ENCODE peak calls at places on chromosome 14, in nine cellular contexts. H is CD4-positive, CD25-positive, alpha-beta regulatory T cell; P is endothelial cell of umbilical vein; E is fibroblast of the aortic adventitia; Z is MG63; L is SK-N-SH; U is HCT116; Y is Panc1; R is CD8-positive, alpha-beta memory T cell. K is an unnamed sample.

GRCh38 chr14:93120952-93121834 is 5.5 kb upstream of the ITPK1 start:
- DNase-seq in H (no peak), P (no peak), E (no peak), Z (no peak), L (no peak), U (no peak), Y (no peak), R (no peak), K (no peak)

GRCh38 chr14:32561520-32561919 is 232.4 kb downstream of the AKAP6 start:
- DNase-seq in H (no peak), P (no peak), E (peak), Z (peak), L (no peak), U (no peak), Y (no peak), R (no peak), K (peak)

GRCh38 chr14:104350463-104351185 is 212.2 kb downstream of the KIF26A start:
- DNase-seq in H (no peak), P (peak), E (no peak), Z (peak), L (peak), U (no peak), Y (no peak), R (no peak), K (no peak)

GRCh38 chr14:49879683-49880204 is 13.1 kb upstream of the ARF6 start:
- DNase-seq in H (peak), P (peak), E (peak), Z (peak), L (peak), U (peak), Y (no peak), R (peak), K (no peak)

GRCh38 chr14:25841226-25841625 is 756.6 kb downstream of the NOVA1 start:
- DNase-seq in H (no peak), P (no peak), E (peak), Z (no peak), L (no peak), U (no peak), Y (no peak), R (no peak), K (no peak)

GRCh38 chr14:36604757-36605505 is 22.5 kb upstream of the NKX2-8 start:
- DNase-seq in H (peak), P (peak), E (peak), Z (peak), L (peak), U (peak), Y (peak), R (no peak), K (peak)

GRCh38 chr14:23052182-23052623 is 5.1 kb downstream of the CDH24 start:
- DNase-seq in H (no peak), P (no peak), E (peak), Z (no peak), L (no peak), U (no peak), Y (no peak), R (no peak), K (no peak)

GRCh38 chr14:57380935-57381334 is 9.5 kb upstream of the NAA30 start:
- DNase-seq in H (no peak), P (no peak), E (no peak), Z (no peak), L (no peak), U (no peak), Y (no peak), R (no peak), K (no peak)

GRCh38 chr14:79199217-79199616 is 1012.1 kb downstream of the DIO2 start:
- DNase-seq in H (no peak), P (no peak), E (no peak), Z (no peak), L (no peak), U (no peak), Y (no peak), R (no peak), K (no peak)

GRCh38 chr14:61196792-61197191 is 84.3 kb downstream of the TMEM30B start:
- DNase-seq in H (no peak), P (no peak), E (no peak), Z (no peak), L (no peak), U (no peak), Y (no peak), R (no peak), K (no peak)

GRCh38 chr14:50530358-50530757 is 2.0 kb downstream of the MAP4K5 start:
- DNase-seq in H (no peak), P (peak), E (peak), Z (no peak), L (no peak), U (no peak), Y (no peak), R (no peak), K (no peak)

GRCh38 chr14:50475460-50475859 is 56.9 kb downstream of the MAP4K5 start:
- DNase-seq in H (no peak), P (no peak), E (no peak), Z (peak), L (no peak), U (no peak), Y (peak), R (no peak), K (no peak)

GRCh38 chr14:80536456-80536855 is 325.2 kb upstream of the DIO2 start:
- DNase-seq in H (no peak), P (no peak), E (no peak), Z (no peak), L (no peak), U (no peak), Y (no peak), R (no peak), K (no peak)

GRCh38 chr14:82075566-82075965 is 541.9 kb upstream of the SEL1L start:
- DNase-seq in H (no peak), P (no peak), E (no peak), Z (no peak), L (no peak), U (no peak), Y (no peak), R (no peak), K (no peak)

GRCh38 chr14:93045211-93045674 is 70.5 kb downstream of the ITPK1 start:
- DNase-seq in H (no peak), P (peak), E (no peak), Z (no peak), L (no peak), U (no peak), Y (no peak), R (no peak), K (no peak)

GRCh38 chr14:49950275-49951250 is 57.7 kb downstream of the ARF6 start:
- DNase-seq in H (no peak), P (peak), E (no peak), Z (no peak), L (no peak), U (peak), Y (no peak), R (no peak), K (no peak)

GRCh38 chr14:65555358-65555757 is 142.8 kb downstream of the FUT8 start:
- DNase-seq in H (no peak), P (no peak), E (no peak), Z (no peak), L (no peak), U (no peak), Y (no peak), R (no peak), K (no peak)

GRCh38 chr14:102824832-102825231 is 47.6 kb downstream of the TRAF3 start:
- DNase-seq in H (no peak), P (peak), E (peak), Z (peak), L (no peak), U (no peak), Y (peak), R (no peak), K (no peak)

GRCh38 chr14:29930283-29930682 is 2.6 kb upstream of the PRKD1 start:
- DNase-seq in H (no peak), P (peak), E (peak), Z (peak), L (no peak), U (no peak), Y (no peak), R (no peak), K (no peak)

GRCh38 chr14:50396636-50397460 is at the start of gene CDKL1:
- DNase-seq in H (peak), P (peak), E (peak), Z (peak), L (peak), U (no peak), Y (peak), R (peak), K (no peak)

GRCh38 chr14:104723651-104724406 is at the start of gene ADSS1:
- DNase-seq in H (peak), P (peak), E (no peak), Z (peak), L (peak), U (no peak), Y (peak), R (peak), K (no peak)

GRCh38 chr14:69614592-69614991 is 3.2 kb downstream of the SUSD6 start:
- DNase-seq in H (no peak), P (no peak), E (no peak), Z (no peak), L (no peak), U (no peak), Y (no peak), R (no peak), K (no peak)

GRCh38 chr14:68790656-68791077 is 2.2 kb downstream of the ZFP36L1 start:
- DNase-seq in H (peak), P (peak), E (no peak), Z (no peak), L (no peak), U (no peak), Y (no peak), R (peak), K (no peak)

GRCh38 chr14:36229262-36229661 is 52.7 kb upstream of the PTCSC3 start:
- DNase-seq in H (no peak), P (no peak), E (no peak), Z (peak), L (no peak), U (no peak), Y (no peak), R (no peak), K (no peak)

GRCh38 chr14:69314327-69314726 is 54.4 kb downstream of the GALNT16 start:
- DNase-seq in H (no peak), P (no peak), E (no peak), Z (no peak), L (no peak), U (no peak), Y (no peak), R (no peak), K (no peak)

GRCh38 chr14:71230897-71231296 is 323.6 kb downstream of the PCNX1 start:
- DNase-seq in H (no peak), P (no peak), E (no peak), Z (no peak), L (no peak), U (no peak), Y (no peak), R (no peak), K (no peak)

DNA sequence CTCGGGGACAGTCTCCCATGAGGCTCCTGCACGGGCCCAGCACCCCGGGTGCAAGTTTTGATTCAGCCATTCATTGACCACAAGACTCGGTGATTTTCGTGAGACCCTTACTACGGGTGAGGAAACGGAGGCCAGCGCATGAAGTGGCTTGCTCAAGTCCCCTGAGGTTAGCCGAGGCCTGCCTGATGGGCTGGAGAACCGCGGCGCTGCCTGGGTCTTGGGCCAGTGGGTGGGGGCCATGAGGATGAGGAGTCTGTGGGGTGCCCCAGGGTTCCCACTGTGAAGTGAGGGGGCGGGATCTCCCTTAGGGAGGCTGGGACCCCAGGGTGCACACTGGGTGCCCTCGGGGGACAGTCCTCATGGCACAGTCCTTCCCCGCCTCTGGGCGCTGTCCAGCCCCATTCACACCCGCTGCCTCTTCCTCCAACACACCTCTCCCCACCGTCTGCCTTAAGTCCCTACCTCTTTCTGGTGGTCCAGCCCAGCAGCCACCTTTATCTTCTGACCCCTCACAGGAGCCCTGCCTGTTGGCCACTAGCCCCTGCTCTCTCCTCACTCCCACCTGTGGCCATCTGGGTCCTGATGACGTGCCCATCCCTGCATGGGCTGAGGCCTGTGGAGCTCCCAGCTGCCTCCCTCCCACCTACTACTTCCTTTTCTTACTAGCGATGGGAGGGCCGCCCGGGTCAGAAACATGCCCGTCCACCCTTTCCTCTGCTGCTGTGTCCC is 16.3 kb downstream of the BEGAIN start:
- DNase-seq in H (no peak), P (no peak), E (no peak), Z (no peak), L (no peak), U (no peak), Y (no peak), R (no peak), K (no peak)
- H3K4me3 ChIP-seq in H (no peak), P (no peak), E (no peak), Z (no peak), L (no peak), U (no peak), Y (no peak), R (no peak), K (no peak)

DNA sequence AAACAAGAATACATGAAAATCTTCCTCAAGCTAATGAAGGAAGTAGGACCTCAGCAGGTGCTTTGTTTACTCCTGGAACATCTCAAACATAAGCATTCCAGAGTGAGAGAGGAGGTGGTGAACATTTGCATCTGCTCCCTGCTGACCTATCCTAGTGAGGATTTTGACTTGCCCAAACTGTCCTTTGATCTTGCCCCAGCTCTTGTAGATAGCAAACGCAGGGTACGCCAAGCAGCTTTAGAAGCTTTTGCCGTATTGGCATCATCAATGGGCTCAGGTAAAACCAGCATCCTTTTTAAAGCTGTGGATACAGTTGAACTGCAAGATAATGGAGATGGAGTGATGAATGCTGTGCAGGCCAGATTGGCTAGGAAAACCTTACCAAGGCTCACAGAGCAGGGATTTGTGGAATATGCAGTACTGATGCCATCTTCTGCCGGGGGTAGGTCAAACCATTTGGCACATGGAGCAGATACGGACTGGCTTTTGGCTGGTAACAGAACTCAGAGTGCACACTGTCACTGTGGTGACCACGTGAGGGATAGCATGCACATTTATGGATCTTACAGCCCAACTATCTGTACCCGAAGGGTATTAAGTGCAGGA is 1.9 kb downstream of the TOGARAM1 start:
- DNase-seq in H (no peak), P (peak), E (peak), Z (peak), L (peak), U (no peak), Y (no peak), R (no peak), K (no peak)
- H3K4me3 ChIP-seq in H (peak), P (peak), E (peak), Z (peak), L (peak), U (no peak), Y (peak), R (peak), K (peak)

DNA sequence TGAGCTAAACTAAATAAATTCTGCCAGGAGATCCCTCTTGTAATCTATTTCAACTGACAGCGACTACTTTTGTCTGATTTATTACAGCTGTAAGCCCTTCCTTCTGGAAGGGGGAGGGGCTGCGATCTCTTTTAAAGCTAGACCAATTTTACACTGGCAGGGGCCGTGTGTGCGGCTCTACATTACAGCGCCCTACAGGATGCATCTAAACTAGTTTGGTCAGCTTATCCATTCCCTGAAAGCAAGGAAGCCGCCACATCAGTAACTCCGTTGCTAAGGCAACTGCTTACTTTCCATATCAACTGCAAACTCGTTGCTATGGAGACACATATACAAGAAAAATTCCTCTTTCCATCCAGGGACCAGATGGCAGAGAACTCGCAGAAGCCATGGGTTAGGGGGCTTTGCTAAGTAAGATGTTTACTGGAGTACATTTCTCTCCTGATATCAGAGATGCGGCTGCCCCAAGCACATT is 17.4 kb downstream of the FOXN3 start:
- DNase-seq in H (no peak), P (peak), E (peak), Z (no peak), L (peak), U (no peak), Y (no peak), R (no peak), K (peak)
- H3K4me3 ChIP-seq in H (no peak), P (no peak), E (peak), Z (no peak), L (peak), U (no peak), Y (no peak), R (no peak), K (no peak)

DNA sequence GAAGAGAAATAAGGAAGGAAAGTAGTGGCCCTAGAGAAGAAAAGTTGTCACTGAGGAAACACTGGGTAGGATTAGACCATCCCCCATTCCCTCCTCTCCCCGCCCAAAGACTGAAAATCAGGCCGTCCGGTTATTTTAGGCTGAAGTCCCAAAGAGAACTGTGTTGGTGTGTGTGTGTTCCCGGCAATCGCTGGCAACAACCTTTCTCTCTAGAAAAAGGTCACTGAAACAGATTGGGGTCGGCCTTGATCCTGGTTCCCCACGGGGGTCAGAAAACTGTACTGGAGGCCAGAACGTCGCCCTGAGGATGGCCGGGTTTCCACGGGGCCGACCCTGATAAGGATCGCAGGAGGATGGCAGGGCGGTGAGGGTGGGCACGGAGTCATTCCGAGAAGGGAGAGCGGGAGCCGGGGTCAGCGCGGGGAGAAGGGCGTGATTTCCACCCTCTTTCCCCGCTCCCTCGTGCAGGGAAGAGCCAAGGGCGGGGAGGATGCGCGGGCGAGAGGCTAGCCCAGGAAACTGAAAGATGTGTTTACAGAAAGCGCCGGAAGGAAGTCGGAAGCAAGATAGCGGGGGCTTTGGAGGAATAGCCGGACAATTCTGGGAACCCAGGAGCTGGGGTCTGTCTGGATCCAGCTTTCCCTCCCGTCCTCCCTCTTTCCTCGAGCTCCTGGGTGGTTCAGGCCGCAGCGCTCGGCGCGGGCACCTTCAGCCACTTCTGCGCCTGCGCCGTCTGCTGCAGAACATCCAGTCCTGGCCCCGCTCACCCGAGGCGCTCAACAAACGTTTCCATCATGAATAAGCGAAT is 25.3 kb upstream of the SPTLC2 start:
- DNase-seq in H (peak), P (peak), E (peak), Z (peak), L (no peak), U (no peak), Y (no peak), R (peak), K (no peak)
- H3K4me3 ChIP-seq in H (peak), P (peak), E (peak), Z (no peak), L (no peak), U (no peak), Y (peak), R (peak), K (peak)

GRCh38 chr14:100645986-100646314 is 58.7 kb upstream of the BEGAIN start:
- DNase-seq in H (no peak), P (no peak), E (no peak), Z (no peak), L (no peak), U (no peak), Y (no peak), R (no peak), K (no peak)

GRCh38 chr14:100644383-100644782 is 57.2 kb upstream of the BEGAIN start:
- DNase-seq in H (no peak), P (peak), E (no peak), Z (no peak), L (peak), U (no peak), Y (no peak), R (peak), K (no peak)

GRCh38 chr14:100644784-100645183 is 57.6 kb upstream of the BEGAIN start:
- DNase-seq in H (no peak), P (no peak), E (no peak), Z (no peak), L (no peak), U (no peak), Y (no peak), R (peak), K (no peak)

GRCh38 chr14:100648474-100649172 is 61.4 kb upstream of the BEGAIN start:
- DNase-seq in H (no peak), P (no peak), E (no peak), Z (no peak), L (no peak), U (no peak), Y (no peak), R (peak), K (no peak)

GRCh38 chr14:100645200-100645985 is 58.2 kb upstream of the BEGAIN start:
- DNase-seq in H (peak), P (peak), E (peak), Z (peak), L (peak), U (peak), Y (no peak), R (peak), K (no peak)
- H3K4me3 ChIP-seq in H (peak), P (no peak), E (no peak), Z (no peak), L (no peak), U (peak), Y (no peak), R (no peak), K (no peak)

GRCh38 chr14:106377432-106377831 is 851.0 kb downstream of the TMEM121 start:
- DNase-seq in H (no peak), P (no peak), E (no peak), Z (no peak), L (no peak), U (no peak), Y (no peak), R (no peak), K (no peak)
- H3K4me3 ChIP-seq in H (no peak), P (no peak), E (no peak), Z (no peak), L (no peak), U (no peak), Y (no peak), R (no peak), K (no peak)